ENCODE peak calls at places on chromosome 11, in four cellular contexts. N is astrocyte of the cerebellum, Q is PC-9, R is AG09309. X is an unnamed sample.

GRCh38 chr11:10725114-10725906 is 25.7 kb upstream of the CTR9 start:
- DNase-seq in Q (no peak), N (peak; percentile 90), R (no peak), X (peak; percentile 53)

GRCh38 chr11:13110929-13111812 is 102.1 kb downstream of the RASSF10 start:
- DNase-seq in R (no peak), Q (peak; percentile 76), N (no peak), X (no peak)

GRCh38 chr11:60631939-60632338 is 67.5 kb upstream of the MS4A8 start:
- DNase-seq in Q (no peak), N (no peak), R (no peak), X (no peak)

GRCh38 chr11:8261921-8262551 is 1.6 kb downstream of the LMO1 start:
- DNase-seq in R (no peak), Q (no peak), N (no peak), X (no peak)

GRCh38 chr11:1060885-1061616 is 13.6 kb upstream of the MUC2 start:
- DNase-seq in N (no peak), R (peak; percentile 34), Q (peak; percentile 84), X (no peak)

GRCh38 chr11:94128171-94128745 is 383 bp upstream of the PANX1 start:
- DNase-seq in R (no peak), N (no peak), Q (no peak), X (no peak)

GRCh38 chr11:94525933-94526332 is 13.7 kb downstream of the C11orf97 start:
- DNase-seq in N (peak; percentile 51), Q (no peak), R (no peak), X (no peak)

GRCh38 chr11:106461839-106462545 is 384.5 kb downstream of the AASDHPPT start:
- DNase-seq in N (no peak), R (no peak), Q (no peak), X (no peak)

GRCh38 chr11:80240245-80240644 is 799.4 kb upstream of the TENM4 start:
- DNase-seq in R (no peak), Q (no peak), N (no peak), X (no peak)

GRCh38 chr11:2526808-2527381 is 82.1 kb downstream of the KCNQ1 start:
- DNase-seq in Q (no peak), R (no peak), N (no peak), X (peak; percentile 11)

GRCh38 chr11:123388640-123389039 is 41.4 kb upstream of the GRAMD1B start:
- DNase-seq in R (no peak), Q (no peak), N (no peak), X (no peak)

GRCh38 chr11:126086248-126086647 is 23.6 kb upstream of the CDON start:
- DNase-seq in Q (no peak), R (no peak), N (no peak), X (no peak)

GRCh38 chr11:132942611-132943324 is 589.5 kb downstream of the OPCML start:
- DNase-seq in N (no peak), R (no peak), Q (no peak), X (no peak)

GRCh38 chr11:26231252-26231661 is 100.7 kb upstream of the ANO3 start:
- DNase-seq in N (peak; percentile 35), Q (no peak), R (peak; percentile 51), X (no peak)

GRCh38 chr11:64675417-64676252 is 47.4 kb downstream of the NRXN2 start:
- DNase-seq in Q (no peak), R (peak; percentile 62), N (no peak), X (no peak)

GRCh38 chr11:64223001-64223651 is 2.9 kb downstream of the TRPT1 start:
- DNase-seq in R (no peak), N (no peak), Q (no peak), X (no peak)

GRCh38 chr11:70567680-70568503 is 169.6 kb downstream of the CTTN start:
- DNase-seq in R (no peak), Q (peak; percentile 47), N (no peak), X (no peak)

GRCh38 chr11:132200303-132200936 is 830.0 kb downstream of the NTM start:
- DNase-seq in N (no peak), Q (no peak), R (no peak), X (no peak)

GRCh38 chr11:48064306-48064705 is 83.9 kb downstream of the PTPRJ start:
- DNase-seq in Q (peak; percentile 33), R (no peak), N (no peak), X (no peak)

GRCh38 chr11:27379449-27379848 is 16.4 kb upstream of the CCDC34 start:
- DNase-seq in Q (no peak), R (no peak), N (no peak), X (no peak)

GRCh38 chr11:111922803-111923202 is 4.1 kb downstream of the C11orf52 start:
- DNase-seq in N (peak; percentile 73), R (no peak), Q (peak; percentile 60), X (no peak)

GRCh38 chr11:132448334-132448995 is 1078.0 kb downstream of the NTM start:
- DNase-seq in R (no peak), N (no peak), Q (no peak), X (no peak)

GRCh38 chr11:12461516-12461915 is 84.1 kb downstream of the PARVA start:
- DNase-seq in Q (no peak), R (no peak), N (no peak), X (no peak)

GRCh38 chr11:132037467-132037862 is 667.0 kb downstream of the NTM start:
- DNase-seq in R (no peak), N (no peak), Q (no peak), X (no peak)

GRCh38 chr11:26276798-26277424 is 55.0 kb upstream of the ANO3 start:
- DNase-seq in N (peak; percentile 45), Q (peak; percentile 40), R (peak; percentile 27), X (peak; percentile 62)

GRCh38 chr11:120516461-120517389 is 5.2 kb downstream of the GRIK4 start:
- DNase-seq in N (no peak), R (no peak), Q (no peak), X (no peak)

GRCh38 chr11:128687321-128687720 is 6.6 kb upstream of the FLI1 start:
- DNase-seq in R (no peak), N (no peak), Q (no peak), X (peak; percentile 43)

GRCh38 chr11:12793506-12793905 is 119.3 kb downstream of the TEAD1 start:
- DNase-seq in N (no peak), R (no peak), Q (no peak), X (no peak)

GRCh38 chr11:2432628-2433071 is 11.7 kb downstream of the TRPM5 start:
- DNase-seq in R (no peak), Q (no peak), N (no peak), X (no peak)

GRCh38 chr11:70545626-70545945 is 147.3 kb downstream of the CTTN start:
- DNase-seq in N (no peak), R (no peak), Q (no peak), X (no peak)

GRCh38 chr11:27460158-27460565 is 12.4 kb downstream of the LGR4 start:
- DNase-seq in N (no peak), Q (no peak), R (no peak), X (no peak)

DNA sequence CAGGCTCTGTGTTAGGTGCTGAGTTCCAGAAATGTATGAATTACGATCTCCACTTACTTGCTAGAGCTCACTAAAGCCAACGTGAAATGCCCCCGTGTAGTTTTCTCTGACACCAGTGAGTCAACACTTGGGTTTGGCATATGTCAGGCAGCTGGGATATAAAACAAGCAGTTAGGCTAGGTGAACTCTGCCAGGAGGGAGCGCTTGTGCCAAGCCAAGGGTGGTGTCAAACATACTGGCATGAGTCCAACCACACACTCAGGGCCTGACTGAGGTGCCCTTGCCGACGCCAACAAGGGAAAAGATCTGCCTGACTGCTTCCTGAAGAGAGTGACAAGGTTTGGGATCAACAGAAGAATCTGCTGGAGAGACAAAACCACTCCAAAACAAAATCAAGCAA is 167.8 kb upstream of the NARS2 start:
- DNase-seq in N (peak; percentile 12), Q (no peak), R (no peak), X (no peak)
- TF ChIP-seq CTCF in N (no peak), Q (no peak), R (no peak), X (no peak)

GRCh38 chr11:102572537-102573220 is 42.1 kb upstream of the MMP7 start:
- DNase-seq in Q (no peak), N (no peak), R (no peak), X (no peak)

GRCh38 chr11:102576350-102576749 is 45.8 kb upstream of the MMP7 start:
- DNase-seq in R (no peak), Q (no peak), N (no peak), X (no peak)

GRCh38 chr11:102575016-102575415 is 44.5 kb upstream of the MMP7 start:
- DNase-seq in R (no peak), N (no peak), Q (no peak), X (no peak)

GRCh38 chr11:102577182-102577581 is 46.6 kb upstream of the MMP7 start:
- DNase-seq in R (peak; percentile 16), N (no peak), Q (no peak), X (no peak)

GRCh38 chr11:102573851-102574250 is 43.3 kb upstream of the MMP7 start:
- DNase-seq in R (no peak), Q (no peak), N (peak; percentile 16), X (no peak)
- TF ChIP-seq CTCF in R (no peak), Q (no peak), N (no peak), X (no peak)

GRCh38 chr11:118853693-118854092 is 30.0 kb upstream of the CXCR5 start:
- DNase-seq in R (no peak), N (no peak), Q (no peak), X (no peak)

GRCh38 chr11:118859995-118860394 is 23.7 kb upstream of the CXCR5 start:
- DNase-seq in Q (peak; percentile 24), R (no peak), N (no peak), X (no peak)

GRCh38 chr11:118856314-118856713 is 27.4 kb upstream of the CXCR5 start:
- DNase-seq in Q (peak; percentile 22), R (no peak), N (no peak), X (no peak)

GRCh38 chr11:118851970-118852369 is 31.7 kb upstream of the CXCR5 start:
- DNase-seq in Q (no peak), N (no peak), R (no peak), X (no peak)

GRCh38 chr11:118857385-118857784 is 26.3 kb upstream of the CXCR5 start:
- DNase-seq in N (no peak), R (no peak), Q (no peak), X (no peak)
- TF ChIP-seq CTCF in N (no peak), R (no peak), Q (no peak), X (no peak)

DNA sequence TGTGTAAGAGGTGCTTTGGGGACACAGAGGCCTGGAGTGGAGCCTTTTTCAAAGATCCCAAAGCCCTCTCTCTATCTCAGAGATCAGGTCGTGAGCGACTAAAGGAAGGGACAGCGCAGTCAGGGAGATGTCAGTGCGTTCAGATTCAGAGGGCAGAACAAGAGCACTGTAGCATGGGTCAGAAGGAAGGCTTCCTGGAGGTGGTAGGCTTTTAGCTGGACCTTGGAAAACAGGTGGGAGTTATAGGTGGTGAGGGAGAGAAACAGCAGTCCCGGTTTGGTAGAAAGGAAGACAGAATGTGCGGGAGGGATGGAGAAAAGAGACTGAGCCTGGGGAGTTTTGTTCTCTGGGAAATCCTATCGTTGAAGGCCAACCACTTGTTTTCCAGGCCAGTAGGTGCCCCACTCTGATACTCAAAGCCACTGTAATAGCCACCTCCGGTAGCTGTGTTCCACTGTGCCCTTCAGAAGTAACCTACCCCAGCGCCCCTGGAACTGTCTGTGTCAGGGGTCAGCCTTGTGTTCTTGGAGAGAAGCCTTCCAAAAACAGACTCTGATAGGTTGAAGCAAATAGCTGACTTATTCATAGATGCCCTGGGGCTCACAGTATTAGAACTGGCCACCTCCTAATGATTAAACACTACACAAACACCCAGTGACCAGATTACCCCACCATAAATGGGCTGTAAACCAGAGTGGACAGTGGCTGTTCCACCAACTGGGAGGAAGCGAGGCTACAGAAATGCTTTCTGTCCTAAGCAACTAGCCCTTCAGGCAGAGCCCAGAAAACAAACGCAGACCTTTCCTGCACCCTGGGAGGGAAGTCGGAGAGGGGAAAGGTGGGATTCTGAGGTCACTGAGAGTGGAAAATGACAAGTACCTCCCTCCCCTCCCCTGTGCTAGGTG is 157.7 kb downstream of the DBX1 start:
- DNase-seq in R (no peak), Q (peak; percentile 76), N (no peak), X (no peak)
- TF ChIP-seq CTCF in R (no peak), Q (no peak), N (no peak), X (no peak)

X was measured in activated CD8-positive, alpha-beta T cell treated with anti-CD3 and anti-CD28 coated beads for 36 hours.